ENCODE peak calls at places on chromosomes 6 and 20, in ten cellular contexts. C, X, H, T, A, Z, Q, M, F and R are unnamed samples.

GRCh38 chr6:148769304-148769968 is 22.6 kb downstream of the UST start:
- DNase-seq in C (no peak), Q (no peak), F (no peak), H (no peak), Z (no peak), T (no peak), A (no peak), X (no peak), M (no peak), R (no peak)

GRCh38 chr6:96156425-96156824 is 140.7 kb downstream of the FUT9 start:
- DNase-seq in C (no peak), A (no peak), M (no peak), F (no peak), T (no peak), Q (no peak), Z (no peak), X (no peak), H (no peak), R (no peak)

GRCh38 chr6:121435444-121436069 is at the start of gene GJA1:
- DNase-seq in H (no peak), C (peak), M (peak), Z (no peak), Q (no peak), T (no peak), X (no peak), A (peak), F (no peak), R (no peak)

GRCh38 chr6:142828030-142828429 is 116.9 kb downstream of the HIVEP2 start:
- DNase-seq in X (no peak), H (no peak), T (no peak), Q (no peak), A (no peak), F (no peak), C (no peak), M (no peak), Z (no peak), R (no peak)

GRCh38 chr20:2840967-2841531 is 504 bp downstream of the VPS16 start:
- DNase-seq in Z (no peak), X (peak), T (peak), M (peak), Q (peak), F (peak), H (peak), C (peak), A (no peak), R (no peak)

GRCh38 chr6:30820196-30820595 is 64.1 kb upstream of the DDR1 start:
- DNase-seq in X (no peak), H (no peak), Z (no peak), A (no peak), F (no peak), Q (no peak), M (peak), C (no peak), T (no peak), R (no peak)

GRCh38 chr20:53945478-53945877 is 124.9 kb downstream of the BCAS1 start:
- DNase-seq in A (no peak), C (no peak), H (no peak), T (no peak), F (no peak), Q (no peak), M (no peak), Z (no peak), X (no peak), R (no peak)

GRCh38 chr6:96562886-96563285 is at the start of gene FHL5:
- DNase-seq in Z (no peak), A (no peak), H (no peak), F (no peak), Q (no peak), T (no peak), C (no peak), X (no peak), M (no peak), R (no peak)

GRCh38 chr6:129280719-129281118 is 397.8 kb downstream of the LAMA2 start:
- DNase-seq in A (no peak), Z (no peak), Q (no peak), C (no peak), M (no peak), H (no peak), F (peak), T (peak), X (no peak), R (no peak)

GRCh38 chr6:127879685-127880084 is 21.2 kb downstream of the THEMIS start:
- DNase-seq in Z (no peak), F (peak), X (no peak), A (no peak), Q (no peak), H (no peak), M (peak), T (no peak), C (peak), R (peak)

GRCh38 chr6:12490904-12491571 is 200.9 kb downstream of the EDN1 start:
- DNase-seq in Z (no peak), T (no peak), Q (no peak), C (no peak), M (peak), F (no peak), X (no peak), A (no peak), H (no peak), R (no peak)

GRCh38 chr6:75775219-75775618 is 26.2 kb downstream of the MYO6 start:
- DNase-seq in F (no peak), X (no peak), Z (no peak), M (no peak), Q (no peak), T (no peak), A (no peak), C (no peak), H (no peak), R (no peak)

GRCh38 chr6:65531545-65531944 is 175.5 kb downstream of the EYS start:
- DNase-seq in F (no peak), C (no peak), M (no peak), Z (no peak), Q (no peak), T (no peak), H (no peak), A (no peak), X (no peak), R (no peak)

GRCh38 chr6:151044465-151045441 is 179.3 kb downstream of the MTHFD1L start:
- DNase-seq in M (no peak), T (no peak), H (no peak), Q (no peak), C (peak), A (no peak), X (no peak), F (no peak), Z (no peak), R (no peak)

GRCh38 chr6:16129623-16130243 is 847 bp downstream of the MYLIP start:
- DNase-seq in F (peak), X (peak), A (no peak), Z (no peak), T (peak), Q (peak), H (no peak), C (no peak), M (no peak), R (no peak)

GRCh38 chr6:54286141-54286540 is 22.1 kb upstream of the TINAG start:
- DNase-seq in X (no peak), F (no peak), H (no peak), C (no peak), T (no peak), M (no peak), Q (no peak), A (no peak), Z (no peak), R (no peak)

GRCh38 chr6:67790569-67790968 is 844.5 kb upstream of the ADGRB3 start:
- DNase-seq in M (no peak), C (no peak), X (no peak), A (no peak), F (no peak), H (no peak), Q (no peak), Z (no peak), T (no peak), R (no peak)

GRCh38 chr6:1767481-1768246 is 157.9 kb downstream of the FOXC1 start:
- DNase-seq in C (no peak), T (no peak), Z (no peak), F (no peak), Q (no peak), M (peak), X (no peak), H (no peak), A (peak), R (no peak)

GRCh38 chr6:166173292-166173951 is 5.8 kb upstream of the TBXT start:
- DNase-seq in Q (no peak), C (no peak), F (no peak), T (no peak), A (no peak), H (no peak), M (no peak), Z (no peak), X (no peak), R (no peak)

GRCh38 chr20:63178889-63179751 is 36.8 kb downstream of the YTHDF1 start:
- DNase-seq in Z (peak), M (peak), A (no peak), T (peak), H (peak), X (peak), F (peak), C (no peak), Q (peak), R (peak)

GRCh38 chr6:170004585-170005210 is 253.3 kb downstream of the ERMARD start:
- DNase-seq in T (no peak), F (no peak), Z (no peak), A (no peak), H (no peak), M (no peak), X (no peak), Q (no peak), C (peak), R (no peak)

GRCh38 chr20:50857348-50857747 is 62.5 kb downstream of the BCAS4 start:
- DNase-seq in M (no peak), F (no peak), A (no peak), T (no peak), C (no peak), Q (no peak), Z (no peak), H (no peak), X (no peak), R (no peak)